ENCODE peak calls at places on chromosome 1, in five cellular contexts. F is psoas muscle, Z is omental fat pad, X is GM13977, T is GM23338. E is an unnamed sample.
A peak's percentile ranks its signal among the peaks of the same experiment; 100 is the strongest.

GRCh38 chr1:204420039-204421004 is 8.7 kb upstream of the PPP1R15B start:
- DNase-seq in F (no peak), Z (no peak), X (peak; percentile 46), T (peak; percentile 31), E (peak; percentile 34)

GRCh38 chr1:242569867-242570266 is 45.4 kb upstream of the PLD5 start:
- DNase-seq in F (no peak), Z (no peak), X (no peak), T (no peak), E (no peak)

GRCh38 chr1:244301595-244302130 is 150.0 kb downstream of the ADSS2 start:
- DNase-seq in F (no peak), Z (no peak), X (no peak), T (no peak), E (no peak)

GRCh38 chr1:20962576-20963258 is 175.6 kb upstream of the HP1BP3 start:
- DNase-seq in F (no peak), Z (no peak), X (no peak), T (no peak), E (no peak)

GRCh38 chr1:168321945-168322344 is 41.3 kb downstream of the TBX19 start:
- DNase-seq in F (no peak), Z (no peak), X (peak; percentile 34), T (no peak), E (no peak)

GRCh38 chr1:7915826-7916225 is 24.8 kb downstream of the TNFRSF9 start:
- DNase-seq in F (no peak), Z (no peak), X (no peak), T (no peak), E (no peak)

GRCh38 chr1:26771643-26772321 is 16.0 kb upstream of the PIGV start:
- DNase-seq in F (peak; percentile 62), Z (no peak), X (no peak), T (no peak), E (no peak)

GRCh38 chr1:32521165-32521564 is 18.1 kb upstream of the ZBTB8A start:
- DNase-seq in F (no peak), Z (no peak), X (no peak), T (peak; percentile 38), E (no peak)

GRCh38 chr1:221972262-221973235 is 230.7 kb upstream of the DUSP10 start:
- DNase-seq in F (no peak), Z (no peak), X (no peak), T (peak; percentile 24), E (no peak)

GRCh38 chr1:55718758-55719671 is 503.9 kb upstream of the USP24 start:
- DNase-seq in F (peak; percentile 64), Z (peak; percentile 27), X (no peak), T (peak; percentile 11), E (no peak)

GRCh38 chr1:831522-831921 is 92.2 kb upstream of the SAMD11 start:
- DNase-seq in F (no peak), Z (no peak), X (no peak), T (no peak), E (no peak)

GRCh38 chr1:201737350-201738060 is 91.5 kb upstream of the IPO9 start:
- DNase-seq in F (peak; percentile 82), Z (no peak), X (no peak), T (peak; percentile 80), E (peak; percentile 51)

GRCh38 chr1:30043256-30043655 is 680.1 kb downstream of the MATN1 start:
- DNase-seq in F (no peak), Z (no peak), X (no peak), T (no peak), E (peak; percentile 32)
- TF ChIP-seq CTCF in F (no peak), Z (no peak), X (no peak), T (no peak), E (no peak)

GRCh38 chr1:165686121-165686970 is 12.0 kb downstream of the ALDH9A1 start:
- DNase-seq in F (no peak), Z (no peak), X (peak; percentile 26), T (peak; percentile 57), E (no peak)
- TF ChIP-seq CTCF in F (no peak), Z (no peak), X (peak; percentile 42), T (peak; percentile 78), E (no peak)

GRCh38 chr1:112700290-112701226 is 6.4 kb downstream of the RHOC start:
- DNase-seq in F (peak; percentile 97), Z (peak; percentile 99), X (peak; percentile 79), T (peak; percentile 82), E (peak; percentile 90)
- TF ChIP-seq CTCF in F (no peak), Z (no peak), X (no peak), T (peak; percentile 8), E (peak; percentile 34)

GRCh38 chr1:115596080-115596795 is 45.5 kb upstream of the VANGL1 start:
- DNase-seq in F (no peak), Z (no peak), X (no peak), T (no peak), E (no peak)

GRCh38 chr1:115592264-115592663 is 49.5 kb upstream of the VANGL1 start:
- DNase-seq in F (no peak), Z (no peak), X (no peak), T (peak; percentile 6), E (no peak)

GRCh38 chr1:115593365-115594259 is 48.2 kb upstream of the VANGL1 start:
- DNase-seq in F (no peak), Z (no peak), X (no peak), T (no peak), E (no peak)

GRCh38 chr1:115595279-115596079 is 46.3 kb upstream of the VANGL1 start:
- DNase-seq in F (peak; percentile 90), Z (peak; percentile 92), X (peak; percentile 56), T (peak; percentile 90), E (peak; percentile 88)
- TF ChIP-seq CTCF in F (peak; percentile 88), Z (peak; percentile 41), X (peak; percentile 97), T (peak; percentile 96), E (peak; percentile 96)

DNA sequence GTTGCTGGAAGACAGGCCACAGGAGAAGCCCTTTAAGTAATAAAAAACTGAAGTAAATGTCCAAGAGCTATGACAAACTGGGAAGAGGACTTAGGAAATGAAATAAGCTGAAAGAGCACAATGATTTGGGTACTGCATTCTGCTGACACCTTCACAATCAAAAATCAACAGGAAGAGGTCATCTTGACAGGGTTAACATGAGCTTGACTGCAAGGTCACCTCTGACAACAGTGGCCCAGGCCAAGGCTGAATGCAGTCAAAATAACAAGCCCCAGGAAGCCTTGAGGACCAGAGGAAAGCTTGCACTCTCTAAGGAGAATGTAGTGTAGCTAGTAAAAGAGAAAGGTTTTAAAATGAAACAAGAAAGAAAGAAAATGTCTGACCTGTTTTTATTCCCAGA is 179.3 kb downstream of the SEC16B start:
- DNase-seq in F (no peak), Z (no peak), X (no peak), T (no peak), E (no peak)
- TF ChIP-seq CTCF in F (no peak), Z (no peak), X (no peak), T (no peak), E (no peak)

GRCh38 chr1:165763442-165763841 is 5.2 kb downstream of the TMCO1 start:
- DNase-seq in F (no peak), Z (no peak), X (no peak), T (no peak), E (no peak)

GRCh38 chr1:165773324-165773965 is 4.8 kb upstream of the TMCO1 start:
- DNase-seq in F (no peak), Z (no peak), X (no peak), T (no peak), E (no peak)

GRCh38 chr1:165764277-165764676 is 4.4 kb downstream of the TMCO1 start:
- DNase-seq in F (no peak), Z (no peak), X (no peak), T (no peak), E (no peak)

GRCh38 chr1:165772739-165773138 is 4.1 kb upstream of the TMCO1 start:
- DNase-seq in F (no peak), Z (no peak), X (no peak), T (no peak), E (no peak)

DNA sequence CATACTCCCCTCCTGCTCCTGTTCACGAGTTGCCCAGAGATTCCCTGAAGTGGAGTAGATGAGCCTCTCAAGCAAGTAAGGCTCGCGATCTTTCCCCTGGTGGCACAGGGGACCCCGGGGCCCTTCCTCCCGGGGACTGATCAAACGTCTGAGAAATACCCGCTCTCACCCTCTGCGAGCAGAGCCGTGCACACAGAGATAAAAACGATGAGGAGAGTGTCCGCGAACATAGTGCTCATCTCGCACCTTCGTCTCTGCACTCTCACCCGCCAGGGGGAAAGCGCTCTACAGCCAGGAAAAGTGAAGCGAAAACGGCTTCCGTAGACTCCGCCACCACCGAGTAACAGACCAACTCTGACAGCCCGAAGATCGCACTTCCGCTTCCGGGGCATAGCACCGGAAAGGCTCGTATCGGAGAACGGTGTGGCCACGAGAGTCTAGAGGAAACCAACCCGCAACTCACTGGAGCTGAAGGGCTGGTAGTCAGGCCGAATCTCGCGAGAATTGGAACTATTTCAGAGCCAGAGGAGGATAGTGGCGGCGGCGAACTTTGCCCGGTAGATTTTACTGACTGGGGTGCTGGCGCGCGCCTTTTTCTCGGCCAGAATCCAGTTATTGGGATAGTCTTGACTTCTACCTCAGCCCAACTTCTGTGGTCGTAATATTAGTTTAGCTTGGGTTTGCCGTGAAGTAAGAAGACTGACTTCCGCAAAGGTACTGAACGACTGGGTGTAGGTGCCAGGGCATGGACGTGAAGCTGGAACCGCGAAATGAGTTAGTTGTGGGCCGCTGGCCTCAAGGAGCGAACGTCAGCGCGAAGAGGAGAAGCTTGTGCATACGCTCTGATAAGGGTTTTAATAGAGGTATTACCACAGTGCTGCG is at the start of gene TMCO1:
- DNase-seq in F (peak; percentile 97), Z (peak; percentile 94), X (peak; percentile 93), T (peak; percentile 100), E (peak; percentile 91)
- TF ChIP-seq CTCF in F (peak; percentile 11), Z (no peak), X (peak; percentile 28), T (no peak), E (peak; percentile 39)

GRCh38 chr1:246506440-246506784 is 667 bp downstream of the SMYD3 start:
- DNase-seq in F (no peak), Z (no peak), X (no peak), T (no peak), E (no peak)

GRCh38 chr1:246510147-246511030 is 3.3 kb upstream of the SMYD3 start:
- DNase-seq in F (no peak), Z (no peak), X (no peak), T (no peak), E (no peak)

GRCh38 chr1:246503341-246503740 is 3.7 kb downstream of the SMYD3 start:
- DNase-seq in F (no peak), Z (no peak), X (no peak), T (no peak), E (no peak)

GRCh38 chr1:246508897-246509688 is 2.0 kb upstream of the SMYD3 start:
- DNase-seq in F (no peak), Z (no peak), X (no peak), T (no peak), E (no peak)

GRCh38 chr1:246506785-246507639 is at the start of gene SMYD3:
- DNase-seq in F (peak; percentile 86), Z (no peak), X (peak; percentile 93), T (peak; percentile 91), E (peak; percentile 85)
- TF ChIP-seq CTCF in F (peak; percentile 9), Z (no peak), X (peak; percentile 22), T (no peak), E (peak; percentile 37)

GRCh38 chr1:225342695-225343094 is 85.1 kb downstream of the LBR start:
- DNase-seq in F (no peak), Z (no peak), X (no peak), T (peak; percentile 26), E (no peak)

GRCh38 chr1:225347123-225347683 is 80.6 kb downstream of the LBR start:
- DNase-seq in F (no peak), Z (no peak), X (no peak), T (peak; percentile 21), E (no peak)

GRCh38 chr1:225341642-225342041 is 86.2 kb downstream of the LBR start:
- DNase-seq in F (no peak), Z (no peak), X (no peak), T (no peak), E (no peak)

GRCh38 chr1:225348400-225348799 is 79.4 kb downstream of the LBR start:
- DNase-seq in F (no peak), Z (no peak), X (no peak), T (no peak), E (no peak)

GRCh38 chr1:225343618-225344017 is 84.2 kb downstream of the LBR start:
- DNase-seq in F (no peak), Z (no peak), X (no peak), T (no peak), E (no peak)
- TF ChIP-seq CTCF in F (peak; percentile 18), Z (no peak), X (peak; percentile 13), T (no peak), E (peak; percentile 39)